ENCODE peak calls at places on chromosomes 3 and 15, in ten cellular contexts. S is activated CD8-positive, alpha-beta memory T cell treated with anti-CD3 and anti-CD28 coated beads, Interleukin-2, amount 50 U/mL, for 48 hours; Z is activated CD4-positive, alpha-beta T cell treated with anti-CD3 and anti-CD28 coated beads, Interleukin-2, amount 10 ng/mL, durations not matched to agents 7 days and 5 days; L is central memory CD8-positive, alpha-beta T cell; V is mucosa of descending colon; M is adrenal gland; G is left ventricle myocardium superior; U is stimulated activated CD8-positive, alpha-beta memory T cell treated with anti-CD3 and anti-CD28 coated beads, Interleukin-4, amount 100 ng/mL, for 24 hours; C is AG09319; D is Right ventricle myocardium superior. W is an unnamed sample.

GRCh38 chr15:48459571-48460461 is 128.6 kb downstream of the DUT start:
- DNase-seq in Z (no peak), C (peak; percentile 89), S (no peak), G (no peak), D (no peak), V (no peak), M (no peak), U (no peak), L (no peak), W (no peak)

GRCh38 chr3:13244695-13245449 is 171.6 kb upstream of the IQSEC1 start:
- DNase-seq in D (no peak), M (no peak), V (no peak), L (no peak), C (no peak), S (no peak), U (no peak), G (no peak), Z (no peak), W (no peak)

GRCh38 chr3:180179562-180179961 is 142.8 kb upstream of the PEX5L start:
- DNase-seq in V (no peak), C (no peak), G (no peak), Z (no peak), L (no peak), D (no peak), U (no peak), M (no peak), S (no peak), W (no peak)

GRCh38 chr3:48410205-48411040 is 19.5 kb downstream of the PLXNB1 start:
- DNase-seq in S (peak; percentile 40), M (peak; percentile 35), C (no peak), V (peak; percentile 21), D (no peak), Z (no peak), L (no peak), G (peak; percentile 18), U (no peak), W (no peak)

GRCh38 chr3:55064164-55064563 is 136.3 kb upstream of the LRTM1 start:
- DNase-seq in L (no peak), Z (no peak), C (no peak), V (no peak), M (no peak), S (no peak), G (no peak), D (no peak), U (no peak), W (no peak)

GRCh38 chr3:97958396-97958795 is 13.8 kb downstream of the RIOX2 start:
- DNase-seq in V (no peak), M (no peak), G (no peak), C (no peak), U (no peak), D (no peak), S (no peak), L (no peak), Z (no peak), W (no peak)

GRCh38 chr3:129654126-129654525 is 47.6 kb upstream of the PLXND1 start:
- DNase-seq in G (no peak), U (no peak), M (no peak), S (no peak), D (no peak), L (no peak), V (no peak), Z (no peak), C (no peak), W (no peak)

GRCh38 chr3:17910922-17911321 is 168.5 kb upstream of the TBC1D5 start:
- DNase-seq in D (no peak), S (no peak), M (no peak), L (no peak), V (no peak), C (no peak), G (no peak), U (no peak), Z (no peak), W (no peak)

GRCh38 chr3:197029511-197030167 is at the start of gene MELTF:
- DNase-seq in L (peak; percentile 36), U (peak; percentile 58), C (peak; percentile 11), M (peak; percentile 58), G (peak; percentile 85), V (peak; percentile 80), D (peak; percentile 82), Z (peak; percentile 64), S (peak; percentile 94), W (peak; percentile 68)

GRCh38 chr3:132256984-132257383 is 60.2 kb upstream of the ACP3 start:
- DNase-seq in M (peak; percentile 52), Z (no peak), L (no peak), S (no peak), V (no peak), U (no peak), D (no peak), C (peak; percentile 24), G (no peak), W (peak; percentile 18)

GRCh38 chr15:72288291-72288690 is 15.9 kb upstream of the PARP6 start:
- DNase-seq in L (no peak), V (no peak), D (no peak), U (no peak), M (no peak), Z (no peak), S (peak; percentile 26), C (no peak), G (no peak), W (no peak)

GRCh38 chr3:136021798-136022197 is 56.3 kb downstream of the PPP2R3A start:
- DNase-seq in L (no peak), S (no peak), U (no peak), G (no peak), C (no peak), V (no peak), D (no peak), Z (no peak), M (no peak), W (no peak)

GRCh38 chr3:147373301-147373700 is 33.0 kb downstream of the ZIC4 start:
- DNase-seq in G (no peak), U (no peak), M (no peak), Z (no peak), S (no peak), L (no peak), C (no peak), D (no peak), V (no peak), W (no peak)

GRCh38 chr3:182790612-182791011 is 2.7 kb upstream of the ATP11B start:
- DNase-seq in Z (no peak), M (no peak), U (no peak), C (no peak), D (no peak), L (no peak), G (no peak), S (no peak), V (no peak), W (no peak)

GRCh38 chr15:61916104-61916503 is 144.1 kb downstream of the VPS13C start:
- DNase-seq in L (no peak), M (no peak), D (no peak), U (no peak), G (no peak), C (no peak), V (no peak), S (no peak), Z (no peak), W (no peak)

GRCh38 chr3:152564454-152564853 is 270.5 kb upstream of the P2RY1 start:
- DNase-seq in Z (no peak), D (no peak), S (no peak), C (no peak), U (no peak), L (no peak), M (no peak), G (no peak), V (no peak), W (no peak)

GRCh38 chr15:45167631-45168205 is 20.0 kb downstream of the SHF start:
- DNase-seq in Z (no peak), C (no peak), S (no peak), L (no peak), M (no peak), D (no peak), V (no peak), U (no peak), G (no peak), W (no peak)

GRCh38 chr3:138412821-138413531 is 21.4 kb upstream of the ESYT3 start:
- DNase-seq in V (no peak), C (no peak), D (no peak), Z (no peak), S (no peak), L (no peak), M (peak; percentile 87), U (no peak), G (no peak), W (no peak)

GRCh38 chr3:129686941-129687340 is 80.5 kb upstream of the PLXND1 start:
- DNase-seq in L (no peak), G (no peak), U (no peak), V (no peak), S (no peak), Z (no peak), M (no peak), D (no peak), C (no peak), W (no peak)

GRCh38 chr15:91970142-91970541 is 116.6 kb downstream of the SLCO3A1 start:
- DNase-seq in S (no peak), D (peak; percentile 91), L (no peak), V (peak; percentile 56), C (peak; percentile 56), M (no peak), G (peak; percentile 91), U (no peak), Z (no peak), W (peak; percentile 68)

GRCh38 chr3:135867911-135868310 is 97.6 kb upstream of the PPP2R3A start:
- DNase-seq in M (no peak), Z (no peak), S (no peak), C (no peak), G (no peak), V (no peak), L (no peak), D (no peak), U (no peak), W (no peak)

GRCh38 chr3:113668015-113668414 is 28.4 kb downstream of the USF3 start:
- DNase-seq in U (no peak), S (no peak), M (no peak), L (no peak), C (peak; percentile 25), D (no peak), V (no peak), G (no peak), Z (no peak), W (no peak)

GRCh38 chr15:98311566-98312188 is 336.7 kb upstream of the IGF1R start:
- DNase-seq in D (peak; percentile 75), M (peak; percentile 95), S (peak; percentile 87), U (peak; percentile 45), Z (peak; percentile 81), L (peak; percentile 23), C (peak; percentile 35), V (peak; percentile 45), G (peak; percentile 74), W (peak; percentile 75)